ENCODE peak calls at places on chromosomes 12 and 14, in ten cellular contexts. One of them, this sample, is unnamed.

GRCh38 chr14:54805080-54805479 is 97.5 kb downstream of the GCH1 start:
- DNase-seq in AG08395: no peak
- DNase-seq in ACHN: no peak
- DNase-seq in T-helper 1 cell: no peak
- DNase-seq in GM10248: no peak
- DNase-seq in cardiac fibroblast: peak; percentile 19
- DNase-seq in pancreas: no peak
- DNase-seq in IMR-90: no peak
- DNase-seq in tibial nerve: no peak
- DNase-seq in cerebellar cortex: no peak
- DNase-seq in this sample: no peak

GRCh38 chr14:73723411-73723798 is 9.2 kb upstream of the PNMA1 start:
- DNase-seq in AG08395: no peak
- DNase-seq in ACHN: peak; percentile 36
- DNase-seq in T-helper 1 cell: no peak
- DNase-seq in GM10248: no peak
- DNase-seq in cardiac fibroblast: peak; percentile 58
- DNase-seq in pancreas: no peak
- DNase-seq in IMR-90: peak; percentile 42
- DNase-seq in tibial nerve: no peak
- DNase-seq in cerebellar cortex: no peak
- DNase-seq in this sample: no peak

GRCh38 chr12:533718-534117 is 74.0 kb downstream of the B4GALNT3 start:
- DNase-seq in AG08395: no peak
- DNase-seq in ACHN: no peak
- DNase-seq in T-helper 1 cell: no peak
- DNase-seq in GM10248: no peak
- DNase-seq in cardiac fibroblast: no peak
- DNase-seq in pancreas: no peak
- DNase-seq in IMR-90: no peak
- DNase-seq in tibial nerve: no peak
- DNase-seq in cerebellar cortex: no peak
- DNase-seq in this sample: no peak

GRCh38 chr14:29216316-29216715 is 449.7 kb downstream of the FOXG1 start:
- DNase-seq in AG08395: no peak
- DNase-seq in ACHN: no peak
- DNase-seq in T-helper 1 cell: no peak
- DNase-seq in GM10248: no peak
- DNase-seq in cardiac fibroblast: no peak
- DNase-seq in pancreas: no peak
- DNase-seq in IMR-90: no peak
- DNase-seq in tibial nerve: no peak
- DNase-seq in cerebellar cortex: no peak
- DNase-seq in this sample: no peak

GRCh38 chr12:212383-212798 is 1.6 kb downstream of the SLC6A12 start:
- DNase-seq in AG08395: no peak
- DNase-seq in ACHN: no peak
- DNase-seq in T-helper 1 cell: no peak
- DNase-seq in GM10248: no peak
- DNase-seq in cardiac fibroblast: no peak
- DNase-seq in pancreas: no peak
- DNase-seq in IMR-90: no peak
- DNase-seq in tibial nerve: no peak
- DNase-seq in cerebellar cortex: no peak
- DNase-seq in this sample: no peak

GRCh38 chr14:69005432-69006148 is 26.5 kb upstream of the ACTN1 start:
- DNase-seq in AG08395: peak; percentile 97
- DNase-seq in ACHN: peak; percentile 58
- DNase-seq in T-helper 1 cell: no peak
- DNase-seq in GM10248: no peak
- DNase-seq in cardiac fibroblast: peak; percentile 94
- DNase-seq in pancreas: no peak
- DNase-seq in IMR-90: peak; percentile 94
- DNase-seq in tibial nerve: peak; percentile 59
- DNase-seq in cerebellar cortex: no peak
- DNase-seq in this sample: peak; percentile 52

GRCh38 chr14:20415723-20416622 is 2.7 kb upstream of the TEP1 start:
- DNase-seq in AG08395: peak; percentile 57
- DNase-seq in ACHN: peak; percentile 63
- DNase-seq in T-helper 1 cell: peak; percentile 64
- DNase-seq in GM10248: peak; percentile 59
- DNase-seq in cardiac fibroblast: peak; percentile 70
- DNase-seq in pancreas: no peak
- DNase-seq in IMR-90: peak; percentile 61
- DNase-seq in tibial nerve: peak; percentile 59
- DNase-seq in cerebellar cortex: peak; percentile 88
- DNase-seq in this sample: no peak

GRCh38 chr14:53695692-53696091 is 260.9 kb downstream of the BMP4 start:
- DNase-seq in AG08395: no peak
- DNase-seq in ACHN: no peak
- DNase-seq in T-helper 1 cell: no peak
- DNase-seq in GM10248: no peak
- DNase-seq in cardiac fibroblast: no peak
- DNase-seq in pancreas: no peak
- DNase-seq in IMR-90: no peak
- DNase-seq in tibial nerve: no peak
- DNase-seq in cerebellar cortex: no peak
- DNase-seq in this sample: no peak

GRCh38 chr14:62921466-62921865 is 123.8 kb downstream of the KCNH5 start:
- DNase-seq in AG08395: no peak
- DNase-seq in ACHN: no peak
- DNase-seq in T-helper 1 cell: no peak
- DNase-seq in GM10248: no peak
- DNase-seq in cardiac fibroblast: peak; percentile 3
- DNase-seq in pancreas: no peak
- DNase-seq in IMR-90: peak; percentile 22
- DNase-seq in tibial nerve: no peak
- DNase-seq in cerebellar cortex: no peak
- DNase-seq in this sample: no peak

GRCh38 chr12:14153803-14154202 is 172.4 kb upstream of the GRIN2B start:
- DNase-seq in AG08395: no peak
- DNase-seq in ACHN: no peak
- DNase-seq in T-helper 1 cell: no peak
- DNase-seq in GM10248: no peak
- DNase-seq in cardiac fibroblast: no peak
- DNase-seq in pancreas: no peak
- DNase-seq in IMR-90: no peak
- DNase-seq in tibial nerve: no peak
- DNase-seq in cerebellar cortex: no peak
- DNase-seq in this sample: no peak

GRCh38 chr12:27635349-27635972 is 60.8 kb upstream of the REP15 start:
- DNase-seq in AG08395: peak; percentile 63
- DNase-seq in ACHN: peak; percentile 78
- DNase-seq in T-helper 1 cell: peak; percentile 44
- DNase-seq in GM10248: peak; percentile 20
- DNase-seq in cardiac fibroblast: peak; percentile 81
- DNase-seq in pancreas: no peak
- DNase-seq in IMR-90: peak; percentile 77
- DNase-seq in tibial nerve: no peak
- DNase-seq in cerebellar cortex: peak; percentile 26
- DNase-seq in this sample: no peak

GRCh38 chr12:120214626-120215356 is 13.9 kb upstream of the RPLP0 start:
- DNase-seq in AG08395: no peak
- DNase-seq in ACHN: no peak
- DNase-seq in T-helper 1 cell: no peak
- DNase-seq in GM10248: no peak
- DNase-seq in cardiac fibroblast: no peak
- DNase-seq in pancreas: peak; percentile 74
- DNase-seq in IMR-90: no peak
- DNase-seq in tibial nerve: no peak
- DNase-seq in cerebellar cortex: no peak
- DNase-seq in this sample: no peak

GRCh38 chr14:63212776-63213500 is 8.7 kb downstream of the RHOJ start:
- DNase-seq in AG08395: no peak
- DNase-seq in ACHN: no peak
- DNase-seq in T-helper 1 cell: no peak
- DNase-seq in GM10248: no peak
- DNase-seq in cardiac fibroblast: no peak
- DNase-seq in pancreas: no peak
- DNase-seq in IMR-90: no peak
- DNase-seq in tibial nerve: no peak
- DNase-seq in cerebellar cortex: peak; percentile 87
- DNase-seq in this sample: no peak

GRCh38 chr12:132021031-132021871 is 71.5 kb downstream of the EP400 start:
- DNase-seq in AG08395: no peak
- DNase-seq in ACHN: no peak
- DNase-seq in T-helper 1 cell: no peak
- DNase-seq in GM10248: no peak
- DNase-seq in cardiac fibroblast: no peak
- DNase-seq in pancreas: no peak
- DNase-seq in IMR-90: no peak
- DNase-seq in tibial nerve: no peak
- DNase-seq in cerebellar cortex: no peak
- DNase-seq in this sample: no peak

GRCh38 chr14:77375164-77375950 is 1.5 kb downstream of the TMED8 start:
- DNase-seq in AG08395: no peak
- DNase-seq in ACHN: no peak
- DNase-seq in T-helper 1 cell: no peak
- DNase-seq in GM10248: peak; percentile 25
- DNase-seq in cardiac fibroblast: no peak
- DNase-seq in pancreas: no peak
- DNase-seq in IMR-90: no peak
- DNase-seq in tibial nerve: no peak
- DNase-seq in cerebellar cortex: no peak
- DNase-seq in this sample: no peak

GRCh38 chr12:4307593-4308333 is 13.2 kb upstream of the TIGAR start:
- DNase-seq in AG08395: peak; percentile 84
- DNase-seq in ACHN: peak; percentile 91
- DNase-seq in T-helper 1 cell: no peak
- DNase-seq in GM10248: peak; percentile 50
- DNase-seq in cardiac fibroblast: peak; percentile 79
- DNase-seq in pancreas: peak; percentile 81
- DNase-seq in IMR-90: peak; percentile 79
- DNase-seq in tibial nerve: peak; percentile 59
- DNase-seq in cerebellar cortex: peak; percentile 93
- DNase-seq in this sample: peak; percentile 52

GRCh38 chr12:124391340-124392261 is 96.7 kb downstream of the RFLNA start:
- DNase-seq in AG08395: peak; percentile 59
- DNase-seq in ACHN: peak; percentile 82
- DNase-seq in T-helper 1 cell: peak; percentile 8
- DNase-seq in GM10248: peak; percentile 84
- DNase-seq in cardiac fibroblast: peak; percentile 66
- DNase-seq in pancreas: no peak
- DNase-seq in IMR-90: peak; percentile 51
- DNase-seq in tibial nerve: peak; percentile 69
- DNase-seq in cerebellar cortex: no peak
- DNase-seq in this sample: peak; percentile 63